ENCODE peak calls at places on chromosomes 13 and 19, in six cellular contexts. O is GM12891, Q is prostate gland, U is IMR-90, Y is Peyer's patch, R is body of pancreas. L is an unnamed sample.

GRCh38 chr19:41588497-41589209 is 12.7 kb downstream of the CEACAM21 start:
- DNase-seq in R (peak), U (peak), Q (no peak), Y (no peak), O (no peak), L (peak)

GRCh38 chr13:101985321-101985720 is 416.5 kb downstream of the FGF14 start:
- DNase-seq in U (no peak), O (no peak), Q (no peak), Y (no peak), R (no peak), L (no peak)

GRCh38 chr13:69458013-69458412 is 649.6 kb upstream of the ATXN8OS start:
- DNase-seq in U (no peak), Y (no peak), R (no peak), O (no peak), Q (no peak), L (no peak)

GRCh38 chr13:71842003-71842402 is 25.0 kb downstream of the DACH1 start:
- DNase-seq in R (no peak), U (no peak), Q (no peak), Y (peak), O (no peak), L (no peak)

GRCh38 chr13:100470841-100471505 is 117.6 kb downstream of the GGACT start:
- DNase-seq in Q (no peak), Y (no peak), U (no peak), R (no peak), O (no peak), L (no peak)

GRCh38 chr19:40553885-40554857 is 22.5 kb upstream of the SHKBP1 start:
- DNase-seq in Y (no peak), U (no peak), O (no peak), R (no peak), Q (no peak), L (no peak)

GRCh38 chr13:44199627-44200207 is 173.9 kb upstream of the SERP2 start:
- DNase-seq in O (no peak), R (peak), Y (no peak), U (no peak), Q (peak), L (no peak)

GRCh38 chr13:28659611-28659970 is 661 bp downstream of the POMP start:
- DNase-seq in Y (no peak), R (no peak), Q (no peak), U (peak), O (no peak), L (no peak)

GRCh38 chr19:55373993-55374757 is 2.5 kb upstream of the TMEM190 start:
- DNase-seq in O (no peak), Y (no peak), R (no peak), Q (no peak), U (peak), L (peak)

GRCh38 chr19:10593148-10593547 is 6.0 kb upstream of the AP1M2 start:
- DNase-seq in R (no peak), Y (peak), O (no peak), U (no peak), Q (no peak), L (no peak)

GRCh38 chr13:90717451-90717936 is 630.0 kb upstream of the MIR17HG start:
- DNase-seq in U (peak), R (no peak), Q (no peak), O (no peak), Y (no peak), L (peak)

GRCh38 chr13:20989883-20990282 is 71.5 kb downstream of the LATS2 start:
- DNase-seq in R (no peak), Q (no peak), O (no peak), Y (no peak), U (no peak), L (no peak)

GRCh38 chr19:37551123-37551993 is 43.2 kb downstream of the ZNF571 start:
- DNase-seq in Q (no peak), R (no peak), Y (peak), O (peak), U (peak), L (no peak)

GRCh38 chr19:5287066-5287465 is 53.5 kb downstream of the PTPRS start:
- DNase-seq in R (no peak), Y (no peak), U (no peak), O (no peak), Q (no peak), L (peak)

GRCh38 chr13:28485097-28485496 is 9.8 kb downstream of the FLT1 start:
- DNase-seq in Y (no peak), Q (no peak), O (no peak), R (no peak), U (no peak), L (no peak)

GRCh38 chr13:79540504-79540903 is 59.5 kb downstream of the NDFIP2 start:
- DNase-seq in U (no peak), Q (no peak), R (no peak), O (no peak), Y (no peak), L (no peak)

GRCh38 chr13:91596832-91597231 is 198.4 kb downstream of the GPC5 start:
- DNase-seq in Y (no peak), R (no peak), Q (no peak), U (no peak), O (no peak), L (no peak)

GRCh38 chr13:32720026-32720425 is 133.8 kb downstream of the PDS5B start:
- DNase-seq in Q (no peak), O (no peak), U (peak), R (no peak), Y (no peak), L (no peak)

GRCh38 chr19:33373701-33374405 is at the start of gene CEBPG:
- DNase-seq in U (peak), Q (no peak), R (peak), O (peak), Y (peak), L (peak)
- TF ChIP-seq POLR2A in U (peak), Q (peak), R (peak), O (peak), Y (peak), L (peak)

GRCh38 chr19:2840794-2841790 is at the start of gene ZNF555:
- DNase-seq in R (peak), Q (peak), Y (peak), O (peak), U (peak), L (peak)
- TF ChIP-seq POLR2A in R (peak), Q (peak), Y (peak), O (no peak), U (peak), L (peak)

DNA sequence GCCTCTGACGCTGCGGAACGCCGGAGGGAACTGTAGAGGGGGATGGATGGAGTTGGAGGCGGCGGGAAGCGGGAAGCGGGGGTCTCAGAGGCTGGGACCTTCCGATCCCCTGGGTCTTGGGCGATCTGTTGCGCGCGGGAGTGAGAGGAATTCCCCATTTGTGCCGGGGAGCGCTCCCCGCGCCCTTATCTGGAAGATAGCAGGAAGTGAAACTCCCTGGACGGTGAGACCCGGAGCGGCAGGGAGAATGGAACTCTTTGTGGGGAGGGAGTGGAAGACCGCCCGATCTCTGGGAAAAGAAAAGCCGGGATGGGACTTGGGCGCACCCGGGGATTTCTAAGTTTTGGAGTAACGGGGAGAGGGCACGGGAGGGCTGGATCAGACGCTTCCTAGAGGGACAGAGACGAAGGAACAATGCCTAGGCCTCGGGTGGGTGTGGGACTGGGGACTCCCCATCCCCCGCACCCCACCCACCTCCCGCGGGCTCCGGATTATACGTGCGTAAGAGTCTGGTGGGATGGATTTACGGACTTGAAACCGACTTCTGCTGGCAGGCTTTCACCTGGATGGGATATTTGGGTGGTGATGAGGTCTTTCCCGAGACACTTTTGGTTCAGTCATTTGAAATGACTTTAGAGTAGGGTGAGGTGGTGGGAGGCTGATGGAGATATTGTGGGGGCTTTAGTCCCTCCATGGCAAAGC is 495 bp downstream of the LSR start:
- DNase-seq in O (no peak), R (peak), Q (peak), Y (no peak), U (no peak), L (no peak)
- TF ChIP-seq POLR2A in O (no peak), R (no peak), Q (no peak), Y (no peak), U (no peak), L (no peak)

GRCh38 chr13:98141509-98141908 is 1.4 kb upstream of the FARP1 start:
- DNase-seq in R (no peak), Y (no peak), Q (no peak), O (no peak), U (no peak), L (no peak)

GRCh38 chr13:98143601-98144500 is 957 bp downstream of the FARP1 start:
- DNase-seq in R (peak), Q (peak), U (peak), Y (no peak), O (no peak), L (peak)

GRCh38 chr13:98141938-98142426 is 912 bp upstream of the FARP1 start:
- DNase-seq in U (no peak), O (no peak), Q (peak), Y (no peak), R (peak), L (no peak)

GRCh38 chr13:98143157-98143553 is 261 bp downstream of the FARP1 start:
- DNase-seq in Q (no peak), Y (no peak), O (no peak), R (no peak), U (no peak), L (peak)

GRCh38 chr13:98142427-98143156 is at the start of gene FARP1:
- DNase-seq in Q (peak), Y (peak), U (peak), O (peak), R (peak), L (peak)
- TF ChIP-seq POLR2A in Q (no peak), Y (no peak), U (peak), O (no peak), R (peak), L (peak)

GRCh38 chr19:13888281-13888680 is 11.3 kb downstream of the NANOS3 start:
- DNase-seq in U (no peak), Y (peak), R (no peak), O (no peak), Q (no peak), L (no peak)

GRCh38 chr19:13887529-13887928 is 10.6 kb downstream of the NANOS3 start:
- DNase-seq in U (peak), Q (no peak), Y (no peak), O (no peak), R (no peak), L (no peak)

GRCh38 chr19:13884726-13885591 is 8.0 kb downstream of the NANOS3 start:
- DNase-seq in R (peak), Y (peak), O (no peak), Q (peak), U (no peak), L (no peak)

GRCh38 chr19:13885826-13886365 is 9.0 kb downstream of the NANOS3 start:
- DNase-seq in R (no peak), Y (no peak), O (no peak), U (no peak), Q (no peak), L (no peak)

GRCh38 chr19:13887039-13887438 is 10.1 kb downstream of the NANOS3 start:
- DNase-seq in Q (peak), Y (peak), R (no peak), U (no peak), O (no peak), L (no peak)
- TF ChIP-seq POLR2A in Q (peak), Y (no peak), R (no peak), U (no peak), O (no peak), L (no peak)

DNA sequence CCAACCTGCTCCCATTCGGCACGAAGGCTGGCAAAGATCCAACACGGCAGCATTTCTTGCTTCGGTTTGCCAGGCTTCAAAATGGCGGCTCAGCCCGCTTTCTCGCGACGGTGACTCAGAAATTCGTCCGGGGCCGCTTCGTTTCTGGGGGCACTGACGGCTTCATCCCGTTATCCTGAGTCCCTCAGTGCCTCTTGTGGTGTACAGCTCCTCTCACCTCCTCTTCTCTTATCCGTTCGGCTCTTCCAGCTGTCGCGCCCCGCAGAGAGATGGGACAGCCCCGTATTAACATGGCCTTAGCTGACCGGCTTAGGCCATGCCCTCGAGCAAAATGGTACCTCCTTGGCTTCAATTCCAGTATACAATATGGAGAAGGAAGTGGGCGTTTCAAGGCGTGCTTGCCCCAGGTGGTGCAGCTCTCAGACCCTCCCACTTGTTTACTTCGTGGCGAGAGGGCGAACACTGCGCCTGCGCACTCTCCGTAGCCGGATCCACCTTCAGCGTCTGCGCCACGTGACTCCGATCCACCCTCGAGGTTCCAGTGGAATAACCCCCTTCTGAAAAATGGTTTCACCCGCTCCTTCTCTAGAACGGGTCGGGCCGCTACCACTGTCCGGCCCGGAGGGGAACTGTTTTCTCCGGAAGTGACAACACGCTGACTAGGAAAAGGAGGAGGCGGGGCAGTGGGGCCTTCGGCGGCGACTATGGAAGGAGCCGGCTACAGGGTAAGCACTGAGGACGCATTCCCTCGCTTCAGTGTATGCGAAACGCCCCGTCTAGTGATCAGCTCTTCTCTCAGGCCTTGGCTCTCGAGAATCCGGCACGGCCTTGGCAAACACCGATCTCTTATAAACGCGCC is at the start of the genes AKT1S1 and TBC1D17:
- DNase-seq in O (peak), Y (peak), R (peak), U (peak), Q (peak), L (peak)
- TF ChIP-seq POLR2A in O (peak), Y (peak), R (peak), U (peak), Q (peak), L (peak)

GRCh38 chr19:6499052-6499790 is 2.9 kb downstream of the TUBB4A start:
- DNase-seq in U (no peak), R (no peak), Y (no peak), O (no peak), Q (no peak), L (no peak)
- TF ChIP-seq POLR2A in U (no peak), R (no peak), Y (no peak), O (no peak), Q (no peak), L (no peak)

GRCh38 chr13:27170221-27170520 is 1.4 kb downstream of the USP12 start:
- DNase-seq in U (peak), O (peak), R (no peak), Q (no peak), Y (no peak), L (no peak)

GRCh38 chr13:27171830-27172494 is 351 bp upstream of the USP12 start:
- DNase-seq in R (peak), U (peak), Y (peak), O (peak), Q (peak), L (peak)

GRCh38 chr13:27171244-27171829 is at the start of gene USP12:
- DNase-seq in R (no peak), Y (peak), Q (peak), O (peak), U (peak), L (no peak)

GRCh38 chr13:27168870-27169525 is 2.6 kb downstream of the USP12 start:
- DNase-seq in O (no peak), U (peak), Q (peak), Y (no peak), R (no peak), L (no peak)

DNA sequence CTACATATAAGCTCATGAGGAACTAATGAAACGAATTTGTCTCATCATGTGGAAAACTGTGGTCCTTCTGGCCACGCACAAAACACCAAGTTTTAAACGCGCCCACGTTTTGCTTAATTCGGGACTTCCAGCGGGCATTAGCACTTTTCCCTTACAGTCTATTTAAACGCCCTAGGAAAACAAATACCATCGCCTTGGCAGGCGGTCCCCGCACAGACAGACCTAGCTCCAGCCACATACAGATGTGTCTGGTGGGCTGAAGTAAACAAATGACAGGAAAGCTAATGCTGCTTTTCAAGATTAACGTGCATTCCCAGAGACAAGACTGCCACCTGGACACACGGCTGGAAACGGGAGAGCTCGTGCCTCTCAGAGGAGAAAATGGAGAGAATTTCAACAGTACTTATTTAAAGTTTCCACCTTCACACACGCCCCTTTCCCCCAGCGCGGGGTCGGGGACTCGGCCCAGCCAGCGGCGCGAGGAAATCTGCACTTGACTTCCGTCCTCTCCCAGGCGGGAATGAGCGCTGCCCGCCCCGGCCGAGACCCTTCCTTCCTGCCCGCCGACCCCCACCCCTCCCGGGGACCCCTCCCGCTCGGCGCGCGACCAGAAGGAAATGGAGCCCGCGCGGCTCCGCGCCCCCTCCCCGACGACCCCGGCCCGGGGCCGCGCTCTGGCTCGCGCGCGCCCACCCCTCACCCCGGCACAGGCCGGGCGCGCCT is 929 bp downstream of the USP12 start:
- DNase-seq in R (peak), Y (peak), O (peak), U (no peak), Q (peak), L (no peak)
- TF ChIP-seq POLR2A in R (peak), Y (no peak), O (no peak), U (peak), Q (no peak), L (no peak)

GRCh38 chr19:48110350-48110966 is at the start of gene PLA2G4C:
- DNase-seq in Q (peak), O (peak), U (peak), Y (peak), R (peak), L (peak)
- TF ChIP-seq POLR2A in Q (no peak), O (no peak), U (peak), Y (peak), R (peak), L (peak)

DNA sequence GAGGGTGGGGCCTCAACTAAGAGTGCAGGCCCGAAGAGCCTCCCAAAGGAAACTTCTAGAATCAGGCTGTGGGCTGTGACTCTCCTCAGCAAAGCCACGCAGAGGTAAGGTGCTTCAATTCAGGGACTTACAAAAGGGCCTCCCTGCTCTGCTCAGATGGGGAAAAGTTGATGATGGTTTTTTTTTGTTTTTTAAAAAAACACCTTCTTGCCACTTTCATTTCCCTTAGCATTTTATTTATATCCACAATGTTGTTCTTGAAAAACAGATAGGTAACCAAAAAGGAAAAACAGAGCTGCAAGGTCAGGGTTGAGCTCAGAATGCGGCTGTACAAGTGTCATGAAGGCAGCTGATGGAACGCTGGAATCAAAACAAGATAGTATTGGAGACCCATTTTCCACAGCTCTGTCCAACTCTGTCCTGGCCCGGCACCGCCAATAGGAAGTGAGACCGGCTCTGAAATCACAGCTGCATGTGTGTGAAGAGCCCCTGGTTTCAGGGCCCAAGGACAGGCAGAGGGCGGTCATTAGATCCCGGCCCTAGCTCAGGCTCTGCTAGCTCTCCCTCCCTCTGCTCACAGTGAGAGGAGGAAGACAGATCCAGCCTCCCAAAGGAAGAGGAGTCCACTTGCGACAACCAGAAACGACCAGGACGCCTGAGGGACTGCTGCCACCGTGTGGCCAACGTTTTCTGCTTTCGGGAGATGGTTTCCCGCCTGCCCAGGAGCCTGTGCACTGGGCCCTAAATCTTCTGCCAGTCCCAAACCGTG is 58.3 kb downstream of the KLF2 start:
- DNase-seq in Y (peak), U (peak), R (peak), O (peak), Q (peak), L (peak)
- TF ChIP-seq POLR2A in Y (no peak), U (no peak), R (no peak), O (no peak), Q (no peak), L (no peak)